ENCODE peak calls at places on chromosome 14, in four cellular contexts. One of them, this sample, is unnamed.

GRCh38 chr14:74579447-74580274 is 32.4 kb downstream of the LTBP2 start:
- DNase-seq in GM12891: no peak
- DNase-seq in K562: no peak
- DNase-seq in GM12878: no peak
- DNase-seq in this sample: no peak

GRCh38 chr14:105448706-105449111 is 25.9 kb upstream of the CRIP2 start:
- DNase-seq in GM12878: no peak
- DNase-seq in GM12891: peak; percentile 96
- DNase-seq in K562: peak; percentile 66
- DNase-seq in this sample: peak; percentile 41

GRCh38 chr14:54105898-54106297 is 149.3 kb upstream of the BMP4 start:
- DNase-seq in K562: no peak
- DNase-seq in GM12878: no peak
- DNase-seq in GM12891: no peak
- DNase-seq in this sample: no peak

GRCh38 chr14:68640293-68640574 is 152.6 kb downstream of the ZFP36L1 start:
- DNase-seq in K562: no peak
- DNase-seq in GM12891: no peak
- DNase-seq in GM12878: no peak
- DNase-seq in this sample: no peak

GRCh38 chr14:68135028-68135427 is 315.4 kb downstream of the RAD51B start:
- DNase-seq in K562: no peak
- DNase-seq in GM12891: no peak
- DNase-seq in GM12878: no peak
- DNase-seq in this sample: no peak

GRCh38 chr14:77612011-77612620 is 4.3 kb downstream of the SPTLC2 start:
- DNase-seq in GM12878: no peak
- DNase-seq in GM12891: no peak
- DNase-seq in K562: no peak
- DNase-seq in this sample: no peak

GRCh38 chr14:39988939-39989338 is 556.7 kb upstream of the FBXO33 start:
- DNase-seq in GM12878: no peak
- DNase-seq in K562: peak; percentile 1
- DNase-seq in GM12891: no peak
- DNase-seq in this sample: no peak

GRCh38 chr14:77212933-77213656 is 31.5 kb downstream of the TMEM63C start:
- DNase-seq in GM12891: peak; percentile 60
- DNase-seq in GM12878: no peak
- DNase-seq in K562: peak; percentile 40
- DNase-seq in this sample: peak; percentile 23

GRCh38 chr14:52808101-52808500 is 16.7 kb upstream of the GNPNAT1 start:
- DNase-seq in GM12878: no peak
- DNase-seq in K562: no peak
- DNase-seq in GM12891: no peak
- DNase-seq in this sample: no peak

GRCh38 chr14:55448146-55448614 is 7.8 kb upstream of the TBPL2 start:
- DNase-seq in K562: peak; percentile 37
- DNase-seq in GM12878: no peak
- DNase-seq in GM12891: no peak
- DNase-seq in this sample: no peak

GRCh38 chr14:68774771-68775613 is 17.9 kb downstream of the ZFP36L1 start:
- DNase-seq in GM12891: no peak
- DNase-seq in GM12878: no peak
- DNase-seq in K562: no peak
- DNase-seq in this sample: no peak

GRCh38 chr14:56797569-56798446 is 12.5 kb downstream of the OTX2 start:
- DNase-seq in GM12891: no peak
- DNase-seq in K562: no peak
- DNase-seq in GM12878: no peak
- DNase-seq in this sample: no peak

GRCh38 chr14:101707285-101707842 is 54.1 kb upstream of the PPP2R5C start:
- DNase-seq in GM12878: peak; percentile 53
- DNase-seq in K562: peak; percentile 87
- DNase-seq in GM12891: peak; percentile 54
- DNase-seq in this sample: peak; percentile 72

GRCh38 chr14:54116972-54117371 is 160.3 kb upstream of the BMP4 start:
- DNase-seq in K562: no peak
- DNase-seq in GM12891: no peak
- DNase-seq in GM12878: no peak
- DNase-seq in this sample: no peak

GRCh38 chr14:68922201-68922613 is 56.9 kb downstream of the ACTN1 start:
- DNase-seq in GM12891: no peak
- DNase-seq in K562: no peak
- DNase-seq in GM12878: no peak
- DNase-seq in this sample: no peak

DNA sequence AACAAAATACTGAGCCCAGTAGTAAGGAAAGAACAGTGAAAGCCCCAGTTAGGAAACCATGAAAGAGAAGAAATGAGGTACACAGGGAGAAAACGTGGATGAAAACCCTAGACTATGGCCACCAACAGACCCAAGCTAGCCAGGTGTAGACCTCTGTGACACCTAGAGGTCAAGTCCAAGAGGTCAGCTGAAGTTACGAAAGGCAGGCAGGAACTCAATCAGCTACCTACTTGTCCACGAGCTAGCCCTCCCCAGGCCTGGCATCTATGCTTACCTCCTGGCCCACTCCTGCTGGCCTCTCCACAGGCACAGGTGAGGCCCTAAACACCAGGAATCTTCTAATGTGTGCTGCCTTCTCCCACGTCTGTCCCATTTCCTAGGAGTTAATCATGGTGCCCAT is 48.7 kb downstream of the DPF3 start:
- DNase-seq in GM12878: no peak
- DNase-seq in GM12891: no peak
- DNase-seq in K562: no peak
- DNase-seq in this sample: no peak
- TF ChIP-seq SPI1 in GM12878: no peak
- TF ChIP-seq SPI1 in GM12891: no peak
- TF ChIP-seq SPI1 in K562: no peak
- TF ChIP-seq SPI1 in this sample: no peak

DNA sequence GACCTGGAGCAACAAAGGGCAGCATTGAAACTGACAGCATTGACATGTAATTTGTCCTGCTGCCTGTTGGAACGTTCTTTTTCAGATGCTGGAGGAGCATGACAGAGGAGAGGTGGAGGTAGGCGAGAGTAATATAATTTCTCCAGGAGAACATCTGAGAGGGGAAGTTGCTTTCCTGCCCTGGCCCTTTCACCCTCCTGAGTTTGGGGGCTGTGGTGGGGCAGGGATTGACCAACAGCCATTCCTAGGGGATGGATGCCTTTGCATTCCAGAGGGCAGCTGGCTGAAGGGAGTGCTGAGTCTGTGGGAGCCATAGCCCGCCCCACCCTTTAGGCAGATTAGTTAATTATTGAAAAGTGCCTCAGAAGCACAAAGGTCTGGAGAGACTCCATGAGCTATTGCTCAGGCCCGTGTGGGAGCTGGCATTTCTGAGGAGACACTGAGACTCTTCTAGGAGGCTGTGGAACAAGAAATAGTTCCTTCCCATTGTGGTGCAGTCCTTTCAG is 73.5 kb downstream of the ARF6 start:
- DNase-seq in GM12878: no peak
- DNase-seq in K562: no peak
- DNase-seq in GM12891: no peak
- DNase-seq in this sample: no peak
- TF ChIP-seq SPI1 in GM12878: no peak
- TF ChIP-seq SPI1 in K562: no peak
- TF ChIP-seq SPI1 in GM12891: no peak
- TF ChIP-seq SPI1 in this sample: no peak

GRCh38 chr14:23153891-23154796 is 29.3 kb downstream of the SLC7A8 start:
- DNase-seq in K562: peak; percentile 94
- DNase-seq in GM12891: no peak
- DNase-seq in GM12878: no peak
- DNase-seq in this sample: peak; percentile 79
- TF ChIP-seq SPI1 in K562: peak; percentile 0
- TF ChIP-seq SPI1 in GM12891: no peak
- TF ChIP-seq SPI1 in GM12878: no peak
- TF ChIP-seq SPI1 in this sample: no peak

DNA sequence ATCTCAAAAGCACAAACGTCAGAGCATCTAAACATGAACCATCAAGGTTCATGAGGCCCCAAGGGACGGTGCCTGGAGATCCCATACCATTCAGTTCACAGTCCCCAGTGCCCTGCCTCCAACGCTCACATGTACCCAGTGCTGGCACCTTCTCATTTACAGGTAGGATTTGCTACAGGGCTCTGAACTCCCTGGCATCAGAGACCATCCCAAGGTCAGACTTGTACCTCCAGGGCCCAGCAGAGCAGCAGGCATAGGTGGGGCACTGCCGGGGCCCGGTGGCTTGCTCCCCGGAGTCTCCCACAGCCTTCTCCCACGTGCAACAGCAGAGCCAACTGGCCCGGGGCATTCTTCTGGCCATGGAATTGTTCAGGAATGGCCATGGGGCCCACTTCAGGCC is 114.8 kb downstream of the BCL11B start:
- DNase-seq in GM12878: no peak
- DNase-seq in GM12891: no peak
- DNase-seq in K562: no peak
- DNase-seq in this sample: no peak
- TF ChIP-seq SPI1 in GM12878: no peak
- TF ChIP-seq SPI1 in GM12891: no peak
- TF ChIP-seq SPI1 in K562: no peak
- TF ChIP-seq SPI1 in this sample: no peak

GRCh38 chr14:65282909-65283253 is 129.6 kb upstream of the FUT8 start:
- DNase-seq in GM12878: no peak
- DNase-seq in K562: no peak
- DNase-seq in GM12891: no peak
- DNase-seq in this sample: no peak

GRCh38 chr14:65286443-65286842 is 126.1 kb upstream of the FUT8 start:
- DNase-seq in GM12878: no peak
- DNase-seq in GM12891: no peak
- DNase-seq in K562: peak; percentile 54
- DNase-seq in this sample: no peak

GRCh38 chr14:65290830-65291229 is 121.7 kb upstream of the FUT8 start:
- DNase-seq in GM12891: no peak
- DNase-seq in GM12878: no peak
- DNase-seq in K562: no peak
- DNase-seq in this sample: no peak

GRCh38 chr14:65291561-65291960 is 121.0 kb upstream of the FUT8 start:
- DNase-seq in GM12891: no peak
- DNase-seq in GM12878: no peak
- DNase-seq in K562: no peak
- DNase-seq in this sample: peak; percentile 8

GRCh38 chr14:65287264-65288131 is 125.0 kb upstream of the FUT8 start:
- DNase-seq in GM12878: no peak
- DNase-seq in K562: no peak
- DNase-seq in GM12891: peak; percentile 53
- DNase-seq in this sample: no peak
- TF ChIP-seq SPI1 in GM12878: peak; percentile 59
- TF ChIP-seq SPI1 in K562: no peak
- TF ChIP-seq SPI1 in GM12891: peak; percentile 76
- TF ChIP-seq SPI1 in this sample: no peak

This sample was measured in HL-60.